ENCODE peak calls at places on chromosomes 11 and 22, in nine cellular contexts. X, T, I, F, H, D, C, Q and Y are unnamed samples.

GRCh38 chr22:17878186-17878694 is 104.0 kb upstream of the BID start:
- DNase-seq in X (no peak), T (no peak), I (no peak), F (no peak), H (no peak), D (no peak), C (no peak), Q (no peak), Y (no peak)

GRCh38 chr22:37777122-37777687 is 30.5 kb upstream of the GCAT start:
- DNase-seq in X (no peak), T (no peak), I (peak), F (peak), H (peak), D (peak), C (no peak), Q (peak), Y (peak)

GRCh38 chr22:39176673-39177455 is 24.4 kb upstream of the CBX7 start:
- DNase-seq in X (no peak), T (no peak), I (peak), F (no peak), H (no peak), D (no peak), C (peak), Q (peak), Y (no peak)

GRCh38 chr11:18368236-18368635 is 26.1 kb upstream of the LDHA start:
- DNase-seq in X (no peak), T (no peak), I (peak), F (no peak), H (peak), D (no peak), C (no peak), Q (no peak), Y (no peak)

GRCh38 chr11:47955356-47955755 is 25.0 kb upstream of the PTPRJ start:
- DNase-seq in X (no peak), T (no peak), I (no peak), F (no peak), H (no peak), D (no peak), C (no peak), Q (no peak), Y (no peak)

GRCh38 chr22:29187831-29188230 is 17.9 kb upstream of the EMID1 start:
- DNase-seq in X (no peak), T (no peak), I (no peak), F (no peak), H (no peak), D (no peak), C (no peak), Q (no peak), Y (no peak)

GRCh38 chr11:119356349-119357031 is 10.0 kb upstream of the MFRP start:
- DNase-seq in X (peak), T (peak), I (peak), F (peak), H (peak), D (no peak), C (peak), Q (peak), Y (no peak)

GRCh38 chr22:49659281-49659923 is 168.3 kb downstream of the BRD1 start:
- DNase-seq in X (no peak), T (no peak), I (no peak), F (no peak), H (no peak), D (no peak), C (no peak), Q (no peak), Y (no peak)

GRCh38 chr11:37817727-37818270 is 1219.8 kb upstream of the RAG2 start:
- DNase-seq in X (no peak), T (no peak), I (no peak), F (no peak), H (no peak), D (no peak), C (no peak), Q (no peak), Y (no peak)

GRCh38 chr11:19676508-19677379 is 35.9 kb upstream of the NAV2 start:
- DNase-seq in X (no peak), T (no peak), I (no peak), F (no peak), H (no peak), D (no peak), C (no peak), Q (peak), Y (no peak)

GRCh38 chr11:65224939-65225283 is 36.9 kb upstream of the POLA2 start:
- DNase-seq in X (no peak), T (no peak), I (no peak), F (no peak), H (peak), D (no peak), C (no peak), Q (peak), Y (no peak)

GRCh38 chr11:7353100-7353499 is 101.4 kb downstream of the SYT9 start:
- DNase-seq in X (no peak), T (no peak), I (no peak), F (peak), H (peak), D (no peak), C (no peak), Q (peak), Y (peak)

GRCh38 chr11:269146-269890 is 8.9 kb upstream of the NLRP6 start:
- DNase-seq in X (no peak), T (no peak), I (no peak), F (no peak), H (peak), D (no peak), C (no peak), Q (no peak), Y (no peak)

GRCh38 chr11:125348704-125349635 is 147.1 kb downstream of the FEZ1 start:
- DNase-seq in X (peak), T (peak), I (no peak), F (peak), H (peak), D (no peak), C (no peak), Q (peak), Y (no peak)

GRCh38 chr22:25353516-25354445 is 134.3 kb downstream of the CRYBB2 start:
- DNase-seq in X (no peak), T (no peak), I (no peak), F (no peak), H (no peak), D (no peak), C (no peak), Q (no peak), Y (no peak)

GRCh38 chr11:72926076-72926475 is 111.9 kb downstream of the ATG16L2 start:
- DNase-seq in X (no peak), T (no peak), I (no peak), F (no peak), H (no peak), D (no peak), C (no peak), Q (no peak), Y (no peak)

GRCh38 chr11:20155683-20156279 is 4.5 kb downstream of the DBX1 start:
- DNase-seq in X (no peak), T (no peak), I (no peak), F (no peak), H (no peak), D (no peak), C (peak), Q (no peak), Y (no peak)

GRCh38 chr22:44023404-44024287 is 456 bp upstream of the PARVB start:
- DNase-seq in X (no peak), T (peak), I (peak), F (no peak), H (peak), D (no peak), C (peak), Q (peak), Y (peak)

GRCh38 chr11:123381817-123382554 is 48.1 kb upstream of the GRAMD1B start:
- DNase-seq in X (no peak), T (peak), I (no peak), F (no peak), H (no peak), D (no peak), C (no peak), Q (no peak), Y (no peak)

GRCh38 chr11:27795955-27796861 is 96.0 kb upstream of the BDNF start:
- DNase-seq in X (no peak), T (no peak), I (no peak), F (no peak), H (no peak), D (no peak), C (no peak), Q (peak), Y (no peak)

GRCh38 chr11:93689166-93689734 is 27.8 kb downstream of the CEP295 start:
- DNase-seq in X (no peak), T (no peak), I (no peak), F (no peak), H (no peak), D (no peak), C (no peak), Q (no peak), Y (no peak)

GRCh38 chr22:30572840-30573593 is 1.4 kb downstream of the GAL3ST1 start:
- DNase-seq in X (no peak), T (no peak), I (peak), F (no peak), H (no peak), D (no peak), C (peak), Q (no peak), Y (no peak)

GRCh38 chr22:35357883-35358621 is 22.8 kb upstream of the HMOX1 start:
- DNase-seq in X (no peak), T (no peak), I (peak), F (no peak), H (peak), D (no peak), C (no peak), Q (peak), Y (no peak)

GRCh38 chr11:78812513-78813293 is 238.0 kb upstream of the NARS2 start:
- DNase-seq in X (no peak), T (no peak), I (no peak), F (no peak), H (no peak), D (no peak), C (no peak), Q (no peak), Y (no peak)

GRCh38 chr22:30566125-30566524 is 8.3 kb downstream of the GAL3ST1 start:
- DNase-seq in X (no peak), T (no peak), I (peak), F (no peak), H (no peak), D (no peak), C (no peak), Q (no peak), Y (no peak)

GRCh38 chr11:9875862-9876261 is 212.0 kb downstream of the SWAP70 start:
- DNase-seq in X (no peak), T (no peak), I (no peak), F (no peak), H (no peak), D (no peak), C (no peak), Q (no peak), Y (no peak)